ENCODE peak calls at places on chromosomes 5 and 9, in eight cellular contexts. L, V, X, I, H, N, F and S are unnamed samples.

GRCh38 chr9:35518212-35518917 is 28.5 kb downstream of the RUSC2 start:
- DNase-seq in L (no peak), V (no peak), X (peak), I (peak), H (peak), N (no peak), F (peak), S (peak)

GRCh38 chr5:10460252-10460906 is 18.7 kb downstream of the ROPN1L start:
- DNase-seq in L (no peak), V (no peak), X (peak), I (peak), H (no peak), N (no peak), F (no peak), S (peak)

GRCh38 chr9:4397917-4398316 is 92.4 kb upstream of the SLC1A1 start:
- DNase-seq in L (no peak), V (no peak), X (no peak), I (no peak), H (no peak), N (no peak), F (peak), S (peak)

GRCh38 chr9:630817-631216 is 210.7 kb upstream of the DMRT1 start:
- DNase-seq in L (no peak), V (no peak), X (no peak), I (no peak), H (no peak), N (no peak), F (no peak), S (no peak)

GRCh38 chr9:92404437-92404836 is at the start of gene OGN:
- DNase-seq in L (no peak), V (peak), X (no peak), I (no peak), H (no peak), N (no peak), F (peak), S (peak)

GRCh38 chr5:41708604-41708940 is 161.7 kb downstream of the OXCT1 start:
- DNase-seq in L (no peak), V (no peak), X (no peak), I (no peak), H (no peak), N (no peak), F (no peak), S (no peak)

GRCh38 chr5:101390317-101390908 is 487.3 kb upstream of the ST8SIA4 start:
- DNase-seq in L (peak), V (peak), X (peak), I (peak), H (peak), N (no peak), F (peak), S (peak)

GRCh38 chr5:112685929-112686328 is 51.8 kb upstream of the APC start:
- DNase-seq in L (no peak), V (no peak), X (no peak), I (no peak), H (no peak), N (no peak), F (peak), S (peak)

GRCh38 chr5:117562647-117563046 is 988.0 kb upstream of the SEMA6A start:
- DNase-seq in L (no peak), V (no peak), X (no peak), I (no peak), H (no peak), N (no peak), F (no peak), S (no peak)

GRCh38 chr9:117291223-117291622 is 123.6 kb downstream of the ASTN2 start:
- DNase-seq in L (no peak), V (no peak), X (no peak), I (no peak), H (no peak), N (no peak), F (no peak), S (no peak)

GRCh38 chr9:128482186-128482585 is 22.3 kb upstream of the GLE1 start:
- DNase-seq in L (no peak), V (no peak), X (no peak), I (no peak), H (no peak), N (no peak), F (no peak), S (no peak)

GRCh38 chr9:124771021-124771866 is at the start of gene NR6A1:
- DNase-seq in L (peak), V (peak), X (peak), I (peak), H (peak), N (peak), F (peak), S (peak)
- TF ChIP-seq CTCF in L (no peak), V (peak), X (peak), I (peak), H (no peak), N (no peak), F (peak), S (no peak)

GRCh38 chr5:2741946-2742345 is 9.5 kb downstream of the IRX2 start:
- DNase-seq in L (no peak), V (no peak), X (no peak), I (no peak), H (no peak), N (no peak), F (no peak), S (no peak)

GRCh38 chr5:2746642-2747041 is 4.8 kb downstream of the IRX2 start:
- DNase-seq in L (no peak), V (no peak), X (no peak), I (peak), H (peak), N (no peak), F (peak), S (no peak)

GRCh38 chr5:2747372-2748179 is 3.9 kb downstream of the IRX2 start:
- DNase-seq in L (no peak), V (no peak), X (no peak), I (no peak), H (no peak), N (no peak), F (peak), S (no peak)

GRCh38 chr5:2742921-2743679 is 8.4 kb downstream of the IRX2 start:
- DNase-seq in L (no peak), V (no peak), X (no peak), I (no peak), H (no peak), N (no peak), F (peak), S (no peak)

GRCh38 chr5:2744485-2744884 is 7.0 kb downstream of the IRX2 start:
- DNase-seq in L (no peak), V (no peak), X (no peak), I (no peak), H (no peak), N (no peak), F (peak), S (no peak)
- H3K4me3 ChIP-seq in L (no peak), V (no peak), X (no peak), I (no peak), H (no peak), N (no peak), F (no peak), S (no peak)

DNA sequence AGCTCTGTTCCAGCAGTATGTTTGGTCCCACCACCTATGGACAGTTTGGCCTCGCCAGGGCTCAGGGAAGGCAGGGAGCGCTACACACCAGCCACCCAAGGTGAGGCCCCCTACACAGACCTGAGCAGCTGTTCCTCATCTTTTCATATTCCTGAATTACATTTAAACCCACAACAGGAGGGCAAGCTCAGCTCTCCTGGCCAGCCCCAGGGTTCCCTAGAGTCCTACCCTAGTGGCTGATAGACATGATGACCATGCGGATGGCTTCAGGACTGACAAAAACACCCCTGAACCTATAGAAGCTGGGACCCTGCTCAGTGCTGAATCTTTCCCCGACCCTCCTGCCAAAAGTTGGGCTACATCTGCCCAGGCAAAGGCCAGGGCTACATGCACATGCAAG is 6.7 kb upstream of the FOXE1 start:
- DNase-seq in L (no peak), V (no peak), X (no peak), I (no peak), H (no peak), N (no peak), F (no peak), S (no peak)
- TF ChIP-seq CTCF in L (no peak), V (no peak), X (no peak), I (no peak), H (no peak), N (no peak), F (no peak), S (no peak)

GRCh38 chr9:110013064-110013463 is 194.9 kb downstream of the C9orf152 start:
- DNase-seq in L (no peak), V (no peak), X (no peak), I (no peak), H (no peak), N (no peak), F (no peak), S (no peak)

GRCh38 chr9:110016340-110016739 is 191.6 kb downstream of the C9orf152 start:
- DNase-seq in L (no peak), V (no peak), X (peak), I (no peak), H (peak), N (no peak), F (peak), S (peak)

DNA sequence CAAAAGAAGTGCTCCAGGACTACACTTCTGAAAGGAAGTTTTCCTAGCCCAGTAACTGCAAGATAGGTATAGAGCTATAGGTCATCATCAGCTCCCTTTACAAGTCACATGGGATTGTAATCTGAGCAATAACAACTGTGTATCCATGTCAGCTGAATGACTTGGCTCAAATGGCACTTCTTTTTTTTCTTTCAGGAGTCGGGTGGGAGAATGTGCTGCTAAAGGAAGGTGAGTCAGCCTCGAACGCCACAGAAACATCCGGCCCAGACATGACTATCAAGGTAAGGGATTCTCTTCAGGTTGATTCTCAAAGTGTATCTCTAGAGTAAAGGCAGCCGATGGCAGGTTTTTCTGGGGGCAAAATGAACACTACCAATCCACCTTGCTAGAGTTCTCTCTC is 192.2 kb downstream of the C9orf152 start:
- DNase-seq in L (peak), V (no peak), X (no peak), I (no peak), H (peak), N (no peak), F (peak), S (peak)
- H3K4me3 ChIP-seq in L (no peak), V (no peak), X (no peak), I (no peak), H (no peak), N (no peak), F (no peak), S (no peak)

DNA sequence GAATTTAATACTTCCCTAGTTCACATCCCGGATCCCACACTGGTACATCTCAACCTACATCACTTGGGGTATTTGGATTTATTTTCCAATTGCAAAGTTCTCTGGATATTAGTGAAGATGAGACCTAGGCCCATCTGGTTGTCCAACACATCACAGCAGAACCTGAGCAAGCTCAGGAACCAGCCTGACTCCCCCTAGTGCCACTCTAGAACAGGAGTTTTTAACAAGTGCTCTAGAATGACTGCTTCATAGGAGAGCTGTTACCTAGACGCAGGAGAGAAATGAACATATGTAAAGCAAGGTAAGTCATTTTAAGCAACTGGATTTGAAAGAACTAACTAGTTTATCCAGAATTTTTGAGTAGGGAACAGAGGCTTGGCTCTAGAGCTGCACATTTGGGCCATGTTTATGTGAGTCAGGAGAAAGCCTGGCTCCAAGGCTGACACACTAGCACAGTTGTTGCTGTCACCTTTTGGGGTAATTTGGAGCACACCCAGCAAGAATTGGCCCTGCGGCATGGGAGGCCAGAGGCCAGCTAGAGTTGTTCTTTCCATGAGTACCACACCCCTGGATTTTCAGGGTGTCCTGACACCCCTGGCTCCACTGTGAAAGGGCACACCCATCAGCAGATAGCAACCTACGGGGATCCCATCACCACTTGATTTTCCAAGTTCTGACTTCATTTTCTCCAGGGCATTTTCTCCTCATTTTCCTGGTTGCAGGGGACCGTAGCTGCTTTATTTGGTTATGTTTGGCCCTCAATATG is 110.9 kb upstream of the LPAR1 start:
- DNase-seq in L (peak), V (peak), X (no peak), I (no peak), H (peak), N (no peak), F (no peak), S (peak)
- TF ChIP-seq CTCF in L (no peak), V (peak), X (no peak), I (peak), H (peak), N (no peak), F (peak), S (peak)

GRCh38 chr5:151222054-151222768 is 1.7 kb downstream of the CCDC69 start:
- DNase-seq in L (no peak), V (no peak), X (peak), I (no peak), H (no peak), N (no peak), F (no peak), S (no peak)
- H3K4me3 ChIP-seq in L (peak), V (no peak), X (no peak), I (no peak), H (no peak), N (peak), F (no peak), S (no peak)

DNA sequence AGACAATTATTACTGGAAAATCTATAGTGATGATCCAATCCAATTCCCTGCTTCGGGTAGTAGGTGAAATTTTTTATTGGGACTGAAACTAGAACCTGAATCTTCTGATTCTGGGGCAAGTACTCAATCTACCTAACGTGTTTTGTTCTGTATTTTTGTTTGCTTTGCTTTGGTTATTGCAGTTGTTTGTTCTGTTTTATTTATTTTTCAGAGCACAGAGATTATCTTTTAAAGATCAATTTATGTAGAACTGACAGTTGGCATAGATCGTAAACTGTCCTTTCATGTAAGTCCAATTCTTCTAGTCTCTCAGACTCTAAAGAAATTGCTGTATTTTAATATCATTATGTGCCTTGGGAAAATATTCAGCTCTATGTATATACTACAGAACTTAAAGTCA is 401.6 kb downstream of the ANXA1 start:
- DNase-seq in L (no peak), V (no peak), X (no peak), I (peak), H (no peak), N (no peak), F (no peak), S (no peak)
- TF ChIP-seq CTCF in L (no peak), V (no peak), X (no peak), I (no peak), H (no peak), N (no peak), F (no peak), S (no peak)

DNA sequence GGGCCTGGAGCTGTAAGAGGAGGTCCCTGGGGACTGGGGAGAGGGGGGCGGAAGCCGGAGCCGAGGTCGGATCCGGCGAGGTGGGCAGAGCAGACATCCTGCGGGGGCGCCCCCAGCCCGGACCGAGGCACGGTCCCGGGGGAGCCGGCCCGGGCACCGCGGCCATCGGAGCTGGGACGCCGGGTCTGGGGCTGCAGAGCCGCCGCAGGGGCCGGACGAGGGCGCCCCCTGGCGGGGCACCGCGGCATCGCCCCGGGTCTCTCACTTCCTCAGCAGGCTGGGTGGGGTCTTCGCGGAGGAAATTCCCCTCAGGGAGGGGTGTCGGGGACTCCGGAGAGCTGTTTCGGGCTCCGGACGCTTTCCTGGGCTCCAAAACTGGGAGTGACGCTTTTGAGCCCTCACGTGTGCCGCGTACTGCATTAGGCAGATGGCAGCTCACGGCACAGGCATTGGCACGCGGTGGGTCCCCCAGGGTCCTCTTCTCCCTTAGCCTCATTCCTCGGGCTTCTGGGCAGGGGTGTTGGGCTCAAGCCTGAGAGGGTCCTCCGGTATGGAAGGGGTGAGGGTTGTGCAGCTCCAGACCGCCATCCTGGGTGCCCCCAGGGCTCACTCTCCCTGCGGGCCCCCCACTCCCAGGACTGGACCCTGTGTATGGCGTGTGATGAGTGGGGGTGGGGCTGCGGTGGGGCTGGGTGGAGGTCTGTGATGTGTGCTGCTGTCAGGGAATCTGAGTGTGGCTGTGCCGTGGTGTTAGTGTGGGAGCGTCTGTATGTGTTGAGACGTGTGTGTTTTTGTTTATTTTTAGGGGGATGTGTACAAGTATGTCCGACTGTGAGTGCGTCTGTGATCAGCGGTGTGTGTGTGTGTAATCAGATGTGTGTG is 29.6 kb downstream of the LHX2 start:
- DNase-seq in L (peak), V (no peak), X (peak), I (no peak), H (peak), N (peak), F (no peak), S (no peak)
- H3K4me3 ChIP-seq in L (no peak), V (peak), X (no peak), I (no peak), H (peak), N (no peak), F (peak), S (peak)

DNA sequence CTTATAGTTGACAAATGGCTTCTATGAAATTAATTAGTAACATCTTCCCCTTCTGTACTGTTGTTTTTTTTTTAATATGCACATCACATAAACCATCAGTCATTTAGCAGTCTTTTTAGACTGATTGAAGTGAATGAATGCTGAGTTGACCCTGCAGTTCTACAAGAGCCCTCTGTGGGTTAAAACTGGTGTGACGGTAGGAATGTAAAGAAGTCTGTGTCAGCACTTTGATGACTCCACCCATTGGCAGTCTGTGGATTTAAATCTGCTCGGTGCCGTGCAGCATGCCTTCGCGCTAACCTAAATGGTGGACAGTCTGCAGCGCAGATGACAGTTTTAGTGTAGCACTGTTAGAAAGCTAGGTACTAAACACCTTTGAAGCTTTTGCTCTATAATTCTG is 3.1 kb downstream of the GTF3C4 start:
- DNase-seq in L (peak), V (peak), X (no peak), I (no peak), H (peak), N (no peak), F (peak), S (peak)
- TF ChIP-seq CTCF in L (no peak), V (peak), X (no peak), I (no peak), H (peak), N (no peak), F (no peak), S (peak)

GRCh38 chr9:130915096-130915447 is 18.5 kb upstream of the QRFP start:
- DNase-seq in L (no peak), V (no peak), X (no peak), I (no peak), H (no peak), N (no peak), F (no peak), S (no peak)

GRCh38 chr9:130913599-130914416 is 17.2 kb upstream of the QRFP start:
- DNase-seq in L (no peak), V (no peak), X (no peak), I (no peak), H (no peak), N (no peak), F (no peak), S (no peak)

GRCh38 chr9:130912932-130913598 is 16.5 kb upstream of the QRFP start:
- DNase-seq in L (no peak), V (no peak), X (no peak), I (no peak), H (peak), N (no peak), F (peak), S (peak)

GRCh38 chr9:130917171-130917960 is 20.8 kb upstream of the QRFP start:
- DNase-seq in L (no peak), V (no peak), X (no peak), I (no peak), H (no peak), N (no peak), F (no peak), S (no peak)

DNA sequence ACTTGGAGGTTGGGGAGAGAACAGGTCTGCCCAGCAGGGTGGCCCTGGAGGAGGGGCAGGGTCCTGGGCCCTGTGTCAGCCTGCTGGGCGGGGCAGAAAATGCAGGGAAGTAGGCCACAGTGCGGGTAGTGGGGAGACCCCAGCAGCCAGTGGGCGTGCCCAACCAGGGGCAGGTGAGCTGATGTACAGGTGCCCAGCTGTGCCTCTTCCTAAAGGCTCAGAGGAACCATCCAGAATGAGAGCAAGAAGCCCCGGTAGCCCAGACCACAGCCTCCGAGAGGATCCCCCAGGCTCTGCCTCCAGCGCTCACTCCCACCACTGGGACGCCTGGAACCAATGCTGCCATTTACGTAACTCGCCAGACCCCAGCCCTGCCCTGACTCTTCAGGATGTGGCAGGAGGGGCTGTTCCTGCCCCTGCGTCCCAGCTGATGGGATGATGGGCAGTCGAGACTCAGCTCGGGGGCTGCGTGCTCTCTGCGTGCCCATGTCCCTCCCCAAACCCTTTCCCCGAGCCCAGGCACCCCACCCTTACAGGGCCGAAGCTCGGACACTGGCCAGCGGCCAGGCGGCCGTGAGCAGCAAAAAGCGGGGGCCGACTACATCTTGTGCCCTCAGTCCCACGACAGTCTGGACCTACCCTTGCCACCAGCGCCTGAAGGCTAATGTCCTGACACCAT is 17.9 kb upstream of the QRFP start:
- DNase-seq in L (no peak), V (no peak), X (no peak), I (no peak), H (no peak), N (no peak), F (no peak), S (no peak)
- H3K4me3 ChIP-seq in L (no peak), V (no peak), X (no peak), I (no peak), H (no peak), N (no peak), F (no peak), S (no peak)